ENCODE peak calls at places on chromosomes 2 and 18, in seven cellular contexts. R is choroid plexus epithelial cell, X is cardiac fibroblast, O is lower lobe of right lung, M is A549, I is thoracic aorta, B is HL-60. S is an unnamed sample.

GRCh38 chr18:26802330-26803200 is 62.9 kb downstream of the AQP4 start:
- DNase-seq in I (no peak), X (no peak), O (no peak), M (no peak), B (peak), R (no peak), S (no peak)

GRCh38 chr2:160005908-160006307 is 56.5 kb downstream of the PLA2R1 start:
- DNase-seq in I (no peak), X (no peak), O (no peak), M (no peak), B (no peak), R (no peak), S (no peak)

GRCh38 chr2:174760845-174761473 is 3.3 kb downstream of the CHRNA1 start:
- DNase-seq in R (no peak), B (no peak), M (no peak), O (no peak), I (no peak), X (no peak), S (no peak)

GRCh38 chr2:196718796-196719564 is 79.5 kb downstream of the CCDC150 start:
- DNase-seq in B (peak), M (peak), X (peak), O (no peak), R (peak), I (no peak), S (peak)

GRCh38 chr18:61896118-61896517 is 3.3 kb upstream of the RNF152 start:
- DNase-seq in M (no peak), I (no peak), B (no peak), O (no peak), R (no peak), X (no peak), S (no peak)

GRCh38 chr2:145687445-145688104 is 1167.7 kb upstream of the ZEB2 start:
- DNase-seq in O (no peak), B (no peak), I (no peak), X (peak), R (peak), M (no peak), S (peak)

GRCh38 chr2:149204686-149205085 is 125.7 kb upstream of the LYPD6 start:
- DNase-seq in O (no peak), R (no peak), B (no peak), I (no peak), X (no peak), M (no peak), S (no peak)

GRCh38 chr2:16104345-16105177 is 164.2 kb downstream of the MYCN start:
- DNase-seq in B (no peak), M (peak), O (no peak), I (no peak), R (no peak), X (no peak), S (no peak)

GRCh38 chr2:204203704-204204103 is 267.1 kb downstream of the ICOS start:
- DNase-seq in B (no peak), O (no peak), R (no peak), X (no peak), M (no peak), I (no peak), S (no peak)

GRCh38 chr2:137945229-137945628 is 19.0 kb upstream of the HNMT start:
- DNase-seq in M (no peak), B (no peak), R (no peak), O (no peak), X (no peak), I (no peak), S (no peak)

GRCh38 chr2:165115258-165115657 is 88.6 kb downstream of the SCN3A start:
- DNase-seq in B (no peak), I (no peak), O (no peak), R (no peak), M (no peak), X (no peak), S (no peak)

GRCh38 chr2:219002395-219003266 is 9.4 kb upstream of the CRYBA2 start:
- DNase-seq in I (no peak), O (peak), M (peak), B (no peak), R (peak), X (peak), S (no peak)

GRCh38 chr2:145587922-145588321 is 1068.0 kb upstream of the ZEB2 start:
- DNase-seq in X (no peak), B (no peak), R (no peak), O (no peak), I (no peak), M (no peak), S (no peak)

GRCh38 chr2:18455256-18455862 is 105.1 kb downstream of the RDH14 start:
- DNase-seq in O (no peak), M (peak), R (peak), I (no peak), X (peak), B (no peak), S (peak)

GRCh38 chr2:8243748-8244147 is 438.1 kb upstream of the ID2 start:
- DNase-seq in X (no peak), B (no peak), M (no peak), I (no peak), R (no peak), O (no peak), S (no peak)

GRCh38 chr18:31098878-31099277 is 3.3 kb downstream of the DSC2 start:
- DNase-seq in R (no peak), X (no peak), I (no peak), B (no peak), M (no peak), O (no peak), S (no peak)

GRCh38 chr18:3907955-3908354 is 458.0 kb downstream of the TGIF1 start:
- DNase-seq in M (no peak), I (no peak), X (no peak), R (no peak), O (no peak), B (no peak), S (no peak)

GRCh38 chr2:170972508-170973224 is 43.6 kb downstream of the GORASP2 start:
- DNase-seq in B (no peak), O (no peak), X (no peak), I (no peak), R (no peak), M (no peak), S (peak)

GRCh38 chr2:135299656-135300244 is 231.3 kb downstream of the ZRANB3 start:
- DNase-seq in M (no peak), I (no peak), B (no peak), O (no peak), R (peak), X (peak), S (peak)

GRCh38 chr2:225452677-225453076 is 53.2 kb downstream of the NYAP2 start:
- DNase-seq in R (peak), X (no peak), B (no peak), M (no peak), I (no peak), O (no peak), S (peak)

GRCh38 chr18:8610442-8610801 is 1.2 kb downstream of the RAB12 start:
- DNase-seq in I (no peak), O (no peak), B (peak), R (peak), M (no peak), X (peak), S (no peak)

GRCh38 chr18:58453167-58453804 is 175.6 kb downstream of the ALPK2 start:
- DNase-seq in I (no peak), X (no peak), O (no peak), R (no peak), B (no peak), M (no peak), S (no peak)

GRCh38 chr18:58451972-58452334 is 176.9 kb downstream of the ALPK2 start:
- DNase-seq in R (no peak), I (no peak), X (no peak), O (no peak), B (no peak), M (no peak), S (no peak)

GRCh38 chr18:58453913-58454317 is 175.0 kb downstream of the ALPK2 start:
- DNase-seq in M (no peak), R (no peak), X (no peak), I (no peak), B (no peak), O (no peak), S (no peak)

GRCh38 chr18:58451115-58451971 is 177.5 kb downstream of the ALPK2 start:
- DNase-seq in X (no peak), R (no peak), I (no peak), O (no peak), M (no peak), B (no peak), S (no peak)

DNA sequence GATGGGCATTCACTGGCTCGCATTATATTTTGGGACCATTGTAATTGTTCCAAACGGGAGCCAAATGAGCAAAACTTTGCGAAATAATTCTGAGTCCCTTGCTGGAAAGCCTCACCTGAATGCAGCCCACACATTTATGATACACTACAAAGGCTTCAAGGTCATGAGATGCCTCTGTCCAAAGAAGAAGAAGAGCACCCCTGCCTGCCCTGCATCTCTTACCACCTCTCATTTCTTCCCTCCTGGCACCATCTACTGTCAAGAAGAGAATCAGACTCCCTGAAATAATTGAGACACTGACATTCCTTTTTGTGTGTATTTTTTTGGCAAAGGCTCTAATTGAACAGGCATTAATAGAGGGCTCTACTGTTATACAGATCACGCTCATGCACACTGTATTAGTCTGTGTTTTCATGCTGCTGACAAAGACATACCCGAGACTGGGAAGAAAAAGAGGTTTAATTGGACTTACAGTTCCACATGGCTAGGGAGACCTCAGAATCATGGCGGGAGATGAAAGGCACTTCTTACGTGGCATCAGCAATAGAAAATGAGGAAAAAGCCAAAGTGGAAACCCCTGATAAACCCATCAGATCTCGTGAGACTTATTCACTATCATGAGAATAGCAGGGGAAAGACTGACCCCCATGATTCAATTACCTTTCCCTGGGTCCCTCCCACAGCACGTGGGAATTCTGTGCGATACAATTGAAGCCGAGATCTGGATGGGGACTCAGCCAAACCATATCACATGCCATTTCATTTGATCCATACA is 176.3 kb downstream of the ALPK2 start:
- DNase-seq in R (no peak), I (no peak), X (no peak), M (no peak), B (no peak), O (no peak), S (no peak)
- TF ChIP-seq CTCF in R (peak), I (no peak), X (no peak), M (peak), B (no peak), O (no peak), S (no peak)

GRCh38 chr2:237590272-237591020 is at the start of gene RAB17:
- DNase-seq in O (peak), R (no peak), B (no peak), I (no peak), X (peak), M (peak), S (peak)
- H3K4me3 ChIP-seq in O (peak), R (no peak), B (peak), I (peak), X (no peak), M (no peak), S (no peak)

GRCh38 chr2:74835831-74836674 is 2.1 kb downstream of the HK2 start:
- DNase-seq in M (peak), O (no peak), X (peak), I (no peak), R (peak), B (peak), S (peak)
- TF ChIP-seq CTCF in M (peak), O (peak), X (peak), I (peak), R (peak), B (peak), S (peak)

GRCh38 chr2:241352227-241352626 is 3.9 kb upstream of the FARP2 start:
- DNase-seq in B (no peak), M (no peak), I (no peak), X (no peak), R (no peak), O (no peak), S (no peak)

GRCh38 chr2:241356871-241357260 is 781 bp downstream of the FARP2 start:
- DNase-seq in O (no peak), M (no peak), B (no peak), I (no peak), X (no peak), R (no peak), S (no peak)

GRCh38 chr2:241357531-241357930 is 1.4 kb downstream of the FARP2 start:
- DNase-seq in X (no peak), M (no peak), O (no peak), R (no peak), I (no peak), B (no peak), S (no peak)

GRCh38 chr2:241355983-241356870 is at the start of gene FARP2:
- DNase-seq in X (peak), B (peak), M (peak), I (peak), O (peak), R (peak), S (peak)

GRCh38 chr2:241354668-241355658 is 1.1 kb upstream of the FARP2 start:
- DNase-seq in X (peak), I (peak), B (peak), O (peak), R (peak), M (peak), S (peak)
- H3K4me3 ChIP-seq in X (peak), I (peak), B (peak), O (peak), R (peak), M (peak), S (peak)

GRCh38 chr2:215136669-215137328 is 1.6 kb downstream of the ABCA12 start:
- DNase-seq in X (peak), O (no peak), M (no peak), I (no peak), R (peak), B (no peak), S (peak)

GRCh38 chr2:215140166-215140707 is 1.8 kb upstream of the ABCA12 start:
- DNase-seq in I (no peak), B (no peak), M (no peak), R (no peak), X (no peak), O (no peak), S (no peak)

GRCh38 chr2:215137741-215138340 is 585 bp downstream of the ABCA12 start:
- DNase-seq in X (peak), R (peak), O (no peak), B (no peak), M (no peak), I (no peak), S (peak)

GRCh38 chr2:215138466-215138865 is at the start of gene ABCA12:
- DNase-seq in I (no peak), O (no peak), M (no peak), R (no peak), B (no peak), X (no peak), S (no peak)

DNA sequence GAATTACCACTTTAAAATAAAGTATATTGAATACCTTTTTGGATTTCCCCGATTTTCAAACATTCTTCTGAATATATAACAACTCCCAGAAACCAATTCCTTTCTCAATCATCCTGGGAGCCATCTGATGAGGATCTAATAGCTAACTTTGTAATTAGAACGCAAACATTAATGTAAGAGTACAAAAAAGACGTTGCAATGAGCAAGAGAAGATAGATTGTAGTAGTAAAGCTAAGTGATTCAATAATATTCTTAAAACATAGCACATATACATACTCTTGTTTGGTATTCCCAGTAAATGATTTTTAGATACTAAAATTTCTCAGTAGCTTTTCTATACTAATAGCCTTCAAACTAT is 1.1 kb downstream of the ABCA12 start:
- DNase-seq in I (no peak), M (no peak), O (no peak), X (no peak), R (no peak), B (no peak), S (no peak)
- TF ChIP-seq CTCF in I (no peak), M (no peak), O (no peak), X (no peak), R (no peak), B (no peak), S (no peak)

GRCh38 chr2:233075966-233076339 is 15.8 kb downstream of the INPP5D start:
- DNase-seq in R (no peak), I (no peak), O (no peak), X (no peak), M (no peak), B (peak), S (no peak)
- H3K4me3 ChIP-seq in R (no peak), I (no peak), O (no peak), X (no peak), M (no peak), B (no peak), S (no peak)

DNA sequence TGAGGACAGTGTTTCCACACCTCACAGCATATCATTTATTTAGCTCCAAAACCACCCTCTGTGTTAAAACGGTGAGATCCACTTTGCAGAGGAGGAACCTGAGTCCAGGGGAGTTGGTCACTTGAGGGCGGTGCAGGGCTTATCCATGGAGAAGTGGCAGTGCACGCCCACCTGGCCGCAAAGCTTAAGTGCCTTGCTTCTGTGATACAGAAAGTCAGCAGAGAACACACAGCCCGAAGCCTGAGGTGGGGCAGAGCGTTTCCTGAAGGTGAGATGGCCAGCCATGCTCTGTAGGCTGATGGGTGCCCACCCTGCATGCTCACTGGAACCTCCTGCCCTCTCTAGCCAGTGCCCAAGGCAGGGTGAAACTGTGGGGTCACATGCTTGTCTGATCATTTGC is 87.3 kb downstream of the SH3RF3 start:
- DNase-seq in I (no peak), B (peak), O (no peak), M (no peak), X (no peak), R (no peak), S (no peak)
- TF ChIP-seq CTCF in I (no peak), B (no peak), O (no peak), M (no peak), X (no peak), R (no peak), S (no peak)

GRCh38 chr18:49456794-49457193 is 3.7 kb downstream of the DYM start:
- DNase-seq in X (peak), M (no peak), B (no peak), I (no peak), R (peak), O (no peak), S (peak)
- H3K4me3 ChIP-seq in X (no peak), M (no peak), B (no peak), I (no peak), R (no peak), O (no peak), S (no peak)

S was measured in astrocyte of the spinal cord.